ENCODE peak calls at places on chromosomes 11 and 22, in four cellular contexts. Y, M, C and J are unnamed samples.
A peak's percentile ranks its signal among the peaks of the same experiment; 100 is the strongest.

GRCh38 chr11:28701760-28702449 is 593.7 kb downstream of the METTL15 start:
- DNase-seq in Y (no peak), M (no peak), C (peak; percentile 82), J (no peak)

GRCh38 chr11:106271126-106271525 is 193.7 kb downstream of the AASDHPPT start:
- DNase-seq in Y (no peak), M (no peak), C (no peak), J (no peak)

GRCh38 chr11:5488385-5488784 is at the start of gene OR52D1:
- DNase-seq in Y (no peak), M (no peak), C (no peak), J (no peak)

GRCh38 chr11:19929147-19929546 is 216.5 kb downstream of the NAV2 start:
- DNase-seq in Y (no peak), M (no peak), C (no peak), J (no peak)

GRCh38 chr22:36773935-36774334 is 2.0 kb downstream of the IFT27 start:
- DNase-seq in Y (no peak), M (no peak), C (peak; percentile 23), J (peak; percentile 49)

GRCh38 chr22:28798810-28799124 is 1.6 kb downstream of the XBP1 start:
- DNase-seq in Y (no peak), M (no peak), C (no peak), J (no peak)

GRCh38 chr11:65150513-65151271 is 16.4 kb upstream of the SYVN1 start:
- DNase-seq in Y (peak; percentile 63), M (peak; percentile 27), C (peak; percentile 68), J (peak; percentile 86)

GRCh38 chr11:132430352-132431091 is 1060.1 kb downstream of the NTM start:
- DNase-seq in Y (no peak), M (no peak), C (no peak), J (no peak)

GRCh38 chr11:108222686-108223448 is at the start of gene ATM:
- DNase-seq in Y (peak; percentile 94), M (peak; percentile 99), C (peak; percentile 100), J (peak; percentile 99)

GRCh38 chr11:18457435-18457834 is 1.8 kb downstream of the LDHAL6A start:
- DNase-seq in Y (no peak), M (no peak), C (peak; percentile 72), J (no peak)

GRCh38 chr22:41226728-41227655 is 13.7 kb downstream of the CHADL start:
- DNase-seq in Y (no peak), M (no peak), C (no peak), J (no peak)

GRCh38 chr11:31492320-31492913 is 17.0 kb downstream of the IMMP1L start:
- DNase-seq in Y (no peak), M (no peak), C (no peak), J (peak; percentile 61)

GRCh38 chr11:86138958-86139357 is 70.1 kb upstream of the PICALM start:
- DNase-seq in Y (no peak), M (peak; percentile 84), C (no peak), J (no peak)

GRCh38 chr11:43138621-43139140 is 173.1 kb upstream of the API5 start:
- DNase-seq in Y (no peak), M (no peak), C (no peak), J (no peak)

GRCh38 chr11:85823816-85824215 is 12.9 kb upstream of the SYTL2 start:
- DNase-seq in Y (no peak), M (no peak), C (no peak), J (peak; percentile 46)

GRCh38 chr22:29002603-29003002 is 59.0 kb downstream of the C22orf31 start:
- DNase-seq in Y (no peak), M (no peak), C (no peak), J (no peak)

GRCh38 chr11:79371152-79371551 is 69.7 kb downstream of the TENM4 start:
- DNase-seq in Y (no peak), M (no peak), C (no peak), J (no peak)

GRCh38 chr11:87352759-87353707 is 315.3 kb downstream of the TMEM135 start:
- DNase-seq in Y (peak; percentile 88), M (no peak), C (peak; percentile 89), J (peak; percentile 64)
- TF ChIP-seq FOS in Y (no peak), M (no peak), C (peak; percentile 96), J (no peak)

GRCh38 chr11:46237248-46238077 is 40.0 kb upstream of the CREB3L1 start:
- DNase-seq in Y (peak; percentile 88), M (no peak), C (peak; percentile 80), J (peak; percentile 92)
- TF ChIP-seq FOS in Y (peak; percentile 65), M (no peak), C (peak; percentile 93), J (peak; percentile 94)

DNA sequence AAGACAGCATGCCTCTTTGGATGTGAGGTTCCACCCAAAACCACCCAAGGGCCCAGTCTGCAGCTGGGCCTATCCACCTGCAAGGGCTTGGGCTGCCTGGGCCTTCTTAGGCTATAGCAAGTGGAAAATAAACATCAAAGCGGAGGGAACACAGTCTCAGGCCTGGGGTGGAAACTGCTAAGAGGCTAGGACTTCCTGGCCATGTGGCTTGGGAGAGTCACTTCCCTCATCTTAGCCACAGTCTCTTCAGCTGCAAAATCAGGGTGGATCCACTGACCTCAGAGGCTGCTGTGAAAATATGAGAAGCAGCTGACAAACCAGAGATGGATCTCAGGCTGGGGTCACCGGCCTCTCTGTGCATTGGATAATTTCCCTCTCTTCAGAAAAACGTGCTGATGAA is 30.6 kb upstream of the TFIP11 start:
- DNase-seq in Y (no peak), M (no peak), C (no peak), J (no peak)
- TF ChIP-seq FOS in Y (no peak), M (no peak), C (no peak), J (no peak)

DNA sequence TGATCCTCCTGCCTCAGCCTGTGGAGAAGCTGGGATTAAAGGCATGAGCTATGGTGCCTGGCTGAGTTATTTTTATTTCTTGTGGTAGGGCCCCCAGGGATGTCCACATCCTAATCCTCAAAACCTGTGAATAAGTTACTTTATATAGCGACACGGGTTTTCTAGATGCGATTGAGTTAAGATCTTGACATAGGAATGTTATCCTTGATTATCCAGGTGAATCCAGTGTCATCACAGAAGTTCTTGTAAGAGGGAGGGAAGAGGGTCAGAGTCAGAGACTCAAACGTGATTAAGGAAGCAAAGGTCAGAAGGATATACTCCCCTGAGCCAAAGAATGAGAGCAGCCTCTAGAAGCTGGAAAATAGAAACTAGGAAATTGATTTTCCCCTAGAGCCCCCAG is 117.8 kb downstream of the INSC start:
- DNase-seq in Y (no peak), M (no peak), C (no peak), J (no peak)
- TF ChIP-seq FOS in Y (no peak), M (no peak), C (no peak), J (no peak)

GRCh38 chr11:120043323-120043945 is 94.5 kb downstream of the TRIM29 start:
- DNase-seq in Y (no peak), M (no peak), C (no peak), J (no peak)

GRCh38 chr11:120039031-120039430 is 98.9 kb downstream of the TRIM29 start:
- DNase-seq in Y (no peak), M (no peak), C (no peak), J (no peak)

GRCh38 chr11:120037111-120037510 is 100.8 kb downstream of the TRIM29 start:
- DNase-seq in Y (no peak), M (no peak), C (no peak), J (no peak)

GRCh38 chr11:120035756-120036155 is 102.2 kb downstream of the TRIM29 start:
- DNase-seq in Y (no peak), M (no peak), C (no peak), J (no peak)

DNA sequence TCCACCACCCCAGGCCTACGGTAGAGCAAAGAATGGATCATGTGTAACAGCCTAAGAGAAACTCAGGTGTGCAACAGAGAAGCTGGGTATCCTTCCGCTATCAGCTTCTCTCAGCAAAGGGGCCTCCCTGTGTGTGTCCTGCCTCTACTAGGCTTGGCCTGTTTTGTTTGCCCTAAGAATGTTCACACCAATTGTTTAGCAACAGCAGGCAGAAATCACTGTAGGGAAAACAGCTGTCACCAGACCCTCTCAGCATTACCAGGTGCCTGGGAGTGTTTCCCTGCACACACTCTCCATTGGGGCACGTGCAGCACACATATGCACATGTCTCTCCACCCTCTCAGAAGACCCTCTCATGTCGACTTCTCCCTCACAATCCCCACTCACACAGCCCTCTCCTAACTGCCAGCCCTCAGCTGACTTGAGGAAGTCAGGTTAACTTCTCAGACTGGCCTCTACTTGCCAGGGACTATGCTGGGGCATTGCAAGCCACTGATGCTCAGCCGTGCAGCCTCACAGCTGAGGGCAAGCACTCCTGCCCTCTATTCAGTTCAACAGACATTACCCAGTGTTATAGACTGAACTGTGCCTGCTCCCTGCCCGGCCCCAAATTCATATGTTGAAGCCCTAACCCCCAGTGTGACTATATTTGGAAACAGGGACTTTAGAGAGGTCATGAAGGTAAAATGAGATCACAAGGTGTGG is 97.6 kb downstream of the TRIM29 start:
- DNase-seq in Y (no peak), M (no peak), C (no peak), J (no peak)
- TF ChIP-seq FOS in Y (no peak), M (no peak), C (no peak), J (no peak)

GRCh38 chr22:50146440-50147228 is 23.9 kb upstream of the PANX2 start:
- DNase-seq in Y (peak; percentile 58), M (no peak), C (no peak), J (peak; percentile 71)
- TF ChIP-seq FOS in Y (no peak), M (no peak), C (no peak), J (no peak)

GRCh38 chr11:34890812-34891211 is 25.4 kb downstream of the APIP start:
- DNase-seq in Y (no peak), M (no peak), C (peak; percentile 58), J (peak; percentile 55)
- TF ChIP-seq FOS in Y (no peak), M (no peak), C (no peak), J (no peak)